ENCODE peak calls at places on chromosomes 6 and 20, in five cellular contexts. O is CD4-positive, CD25-positive, alpha-beta regulatory T cell; D is HCT116; B is uterus; L is GM23248. K is an unnamed sample.

GRCh38 chr6:137724495-137725211 is 142.4 kb upstream of the TNFAIP3 start:
- DNase-seq in D (no peak), O (no peak), B (no peak), L (no peak), K (no peak)

GRCh38 chr6:31576897-31577341 is 1.6 kb downstream of the TNF start:
- DNase-seq in O (peak; percentile 84), L (no peak), B (no peak), D (no peak), K (no peak)

GRCh38 chr6:148144917-148145521 is 197.6 kb upstream of the SASH1 start:
- DNase-seq in D (peak; percentile 63), B (peak; percentile 54), O (peak; percentile 51), L (peak; percentile 87), K (peak; percentile 7)

GRCh38 chr20:47055699-47056369 is 161.2 kb downstream of the EYA2 start:
- DNase-seq in O (no peak), B (peak; percentile 37), L (peak; percentile 47), D (no peak), K (no peak)

GRCh38 chr20:50343125-50343489 is 152.5 kb downstream of the CEBPB start:
- DNase-seq in B (no peak), D (no peak), O (no peak), L (no peak), K (no peak)

GRCh38 chr6:45923831-45924391 is 91.7 kb downstream of the CLIC5 start:
- DNase-seq in D (no peak), L (peak; percentile 81), O (peak; percentile 46), B (no peak), K (no peak)

GRCh38 chr20:362271-363254 is 15.7 kb downstream of the NRSN2 start:
- DNase-seq in O (peak; percentile 69), B (peak; percentile 66), D (peak; percentile 95), L (peak; percentile 64), K (no peak)

GRCh38 chr6:82030761-82031160 is 216.8 kb downstream of the IBTK start:
- DNase-seq in B (no peak), O (no peak), L (no peak), D (no peak), K (no peak)

GRCh38 chr6:126112171-126112632 is 125.9 kb downstream of the TRMT11 start:
- DNase-seq in B (no peak), O (no peak), D (no peak), L (no peak), K (no peak)

GRCh38 chr6:127690092-127690491 is 113.1 kb downstream of the C6orf58 start:
- DNase-seq in O (no peak), B (no peak), D (peak; percentile 27), L (peak; percentile 53), K (no peak)

GRCh38 chr20:36808317-36809257 is 35.0 kb upstream of the DSN1 start:
- DNase-seq in D (peak; percentile 42), L (peak; percentile 97), B (peak; percentile 42), O (peak; percentile 72), K (peak; percentile 78)

GRCh38 chr20:41572010-41572572 is 46.1 kb downstream of the CHD6 start:
- DNase-seq in B (no peak), D (no peak), L (no peak), O (no peak), K (no peak)

GRCh38 chr6:92879526-92879925 is 539.8 kb downstream of the EPHA7 start:
- DNase-seq in L (no peak), B (no peak), D (no peak), O (no peak), K (no peak)

GRCh38 chr6:70638468-70638867 is 29.2 kb upstream of the SMAP1 start:
- DNase-seq in D (no peak), B (no peak), O (no peak), L (no peak), K (no peak)

GRCh38 chr20:17530716-17531536 is at the start of gene BFSP1:
- DNase-seq in L (peak; percentile 81), O (peak; percentile 58), B (peak; percentile 28), D (no peak), K (peak; percentile 55)

GRCh38 chr6:61953881-61954280 is 332.1 kb downstream of the KHDRBS2 start:
- DNase-seq in D (no peak), L (no peak), O (no peak), B (no peak), K (no peak)

GRCh38 chr6:166610104-166610503 is 16.9 kb downstream of the RPS6KA2 start:
- DNase-seq in L (no peak), O (no peak), D (no peak), B (no peak), K (no peak)

GRCh38 chr6:170553686-170554085 is 483 bp upstream of the TBP start:
- DNase-seq in B (peak; percentile 39), L (peak; percentile 77), O (no peak), D (no peak), K (no peak)

DNA sequence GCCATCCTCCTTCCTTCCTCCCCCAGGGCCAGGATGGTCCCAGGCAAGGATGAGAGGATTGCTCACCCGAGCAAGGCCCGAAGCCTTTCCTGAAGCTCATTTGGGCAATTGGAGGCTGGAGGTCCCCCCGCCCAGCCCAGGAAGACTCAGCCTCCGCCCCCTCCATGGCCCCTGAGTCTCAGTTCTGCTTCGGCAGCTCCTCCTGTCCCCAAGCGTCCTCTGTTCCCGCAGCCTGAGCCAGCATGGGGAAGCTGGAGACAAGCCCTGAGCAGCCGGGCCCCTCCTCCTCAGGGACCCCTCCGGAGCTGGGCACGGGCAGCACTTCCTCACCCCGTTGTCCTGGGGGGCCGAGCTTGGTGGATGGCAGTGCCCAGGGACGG is 26.0 kb downstream of the SLC17A9 start:
- DNase-seq in O (no peak), B (no peak), L (no peak), D (no peak), K (no peak)
- H3K27me3 ChIP-seq in O (peaks cover 21% of the 10 kb centered on the region), B (peaks cover 4% of the 10 kb centered on the region), L (peaks cover 48% of the 10 kb centered on the region), D (no peaks in the 10 kb centered on the region), K (peaks cover 62% of the 10 kb centered on the region)

DNA sequence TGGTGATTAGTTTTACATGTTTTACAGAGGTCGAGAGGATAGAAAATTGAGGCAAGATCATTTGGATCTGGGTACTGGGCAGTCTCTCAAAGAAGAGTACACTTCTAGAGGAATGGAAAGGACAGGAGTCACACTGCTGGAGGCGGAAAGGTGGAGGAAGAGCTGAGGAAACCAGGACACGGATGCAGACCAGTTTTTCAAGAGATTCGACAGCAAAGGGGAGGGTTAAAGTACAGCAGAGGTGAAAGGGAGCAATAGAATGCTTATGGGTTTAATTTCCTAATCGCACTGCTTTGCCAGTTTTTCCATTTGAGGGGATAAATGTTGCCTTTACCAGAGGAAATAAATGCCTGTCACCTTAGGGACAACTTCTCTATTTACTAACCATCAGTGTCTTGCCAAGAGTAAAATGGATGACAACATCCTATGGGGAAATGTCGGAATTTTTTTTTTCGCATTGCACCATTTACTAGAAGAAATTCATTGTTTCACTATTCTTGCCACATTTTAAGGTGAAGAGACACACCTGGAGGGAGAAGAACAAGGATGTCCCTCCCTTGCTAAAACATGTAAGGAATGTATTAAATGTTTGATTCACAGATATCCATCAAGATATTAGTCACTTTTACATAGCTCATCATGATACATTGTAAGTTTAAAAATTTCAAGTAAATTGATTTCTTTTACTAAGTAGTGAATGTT is 226.6 kb downstream of the COL12A1 start:
- DNase-seq in B (no peak), D (no peak), L (no peak), O (no peak), K (no peak)
- H3K4me3 ChIP-seq in B (no peak overlapping the region), D (no peak overlapping the region), L (no peak overlapping the region), O (no peak overlapping the region), K (no peak overlapping the region)

DNA sequence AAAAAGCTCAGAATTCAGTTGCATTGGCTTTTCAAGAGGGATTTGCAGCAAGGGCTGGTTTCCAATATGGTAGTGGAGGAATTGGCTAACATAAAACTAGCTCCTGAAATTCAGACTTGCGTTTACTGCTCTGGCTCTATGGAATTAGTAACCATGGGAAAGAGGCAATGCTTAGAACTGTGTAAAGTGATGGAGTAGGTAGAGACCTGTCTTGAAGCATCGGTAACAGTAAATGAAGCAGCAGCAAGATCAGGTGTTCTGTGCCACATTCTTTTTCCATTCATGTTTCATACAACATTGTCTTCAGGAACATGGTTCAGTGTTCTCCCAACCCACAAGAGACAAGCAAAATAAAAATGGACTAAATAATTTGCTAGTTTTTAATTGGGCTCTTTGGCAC is 6.5 kb downstream of the IRF4 start:
- DNase-seq in O (no peak), D (no peak), B (no peak), L (no peak), K (no peak)
- H3K27me3 ChIP-seq in O (no peaks in the 10 kb centered on the region), D (peaks cover 12% of the 10 kb centered on the region), B (peaks cover 1% of the 10 kb centered on the region), L (peaks cover 56% of the 10 kb centered on the region), K (no peaks in the 10 kb centered on the region)

GRCh38 chr20:2610941-2611720 is 41.3 kb upstream of the NOP56 start:
- DNase-seq in O (no peak), D (no peak), B (no peak), L (no peak), K (no peak)
- H3K4me3 ChIP-seq in O (no peak overlapping the region), D (no peak overlapping the region), B (no peak overlapping the region), L (no peak overlapping the region), K (no peak overlapping the region)

K was measured in CD8-positive, alpha-beta memory T cell.